ENCODE peak calls at places on chromosomes 11 and 22, in ten cellular contexts. U is neural crest cell; D is endothelial cell; G is GM13977; E is heart left ventricle; Z is cardiac fibroblast; H is transverse colon; R is fibroblast of villous mesenchyme; A is RWPE1; M is CD4-positive, alpha-beta T cell. Y is an unnamed sample.

GRCh38 chr11:91194551-91194950 is 971.7 kb upstream of the CHORDC1 start:
- DNase-seq in U (no peak), D (no peak), G (no peak), E (no peak), Z (no peak), H (no peak), R (no peak), A (no peak), M (no peak), Y (no peak)

GRCh38 chr22:44369241-44369652 is 56.5 kb upstream of the SHISAL1 start:
- DNase-seq in U (no peak), D (peak), G (no peak), E (no peak), Z (no peak), H (no peak), R (no peak), A (no peak), M (no peak), Y (no peak)

GRCh38 chr11:18106688-18107087 is 806 bp upstream of the SAAL1 start:
- DNase-seq in U (no peak), D (no peak), G (no peak), E (no peak), Z (peak), H (no peak), R (peak), A (peak), M (no peak), Y (no peak)

GRCh38 chr22:30328466-30329049 is 1.8 kb upstream of the TBC1D10A start:
- DNase-seq in U (no peak), D (no peak), G (no peak), E (no peak), Z (no peak), H (no peak), R (peak), A (no peak), M (no peak), Y (no peak)

GRCh38 chr11:12201016-12201985 is 90.9 kb downstream of the MICAL2 start:
- DNase-seq in U (no peak), D (peak), G (no peak), E (peak), Z (peak), H (no peak), R (peak), A (no peak), M (no peak), Y (no peak)

GRCh38 chr22:18056161-18056666 is 21.6 kb upstream of the PEX26 start:
- DNase-seq in U (no peak), D (no peak), G (peak), E (no peak), Z (peak), H (peak), R (peak), A (no peak), M (no peak), Y (no peak)

GRCh38 chr22:27801616-27802388 is at the start of gene MN1:
- DNase-seq in U (peak), D (peak), G (peak), E (peak), Z (peak), H (peak), R (peak), A (peak), M (peak), Y (no peak)

GRCh38 chr22:41856484-41856883 is 23.6 kb downstream of the SREBF2 start:
- DNase-seq in U (no peak), D (no peak), G (no peak), E (no peak), Z (no peak), H (peak), R (no peak), A (no peak), M (no peak), Y (no peak)

GRCh38 chr11:75567971-75568370 is 5.9 kb downstream of the SERPINH1 start:
- DNase-seq in U (no peak), D (no peak), G (no peak), E (no peak), Z (no peak), H (no peak), R (no peak), A (no peak), M (no peak), Y (no peak)

GRCh38 chr11:58905141-58905715 is 34.1 kb upstream of the GLYATL1 start:
- DNase-seq in U (peak), D (peak), G (no peak), E (peak), Z (peak), H (no peak), R (peak), A (no peak), M (no peak), Y (peak)
- TF ChIP-seq CTCF in U (no peak), D (no peak), G (no peak), E (no peak), Z (no peak), H (no peak), R (no peak), A (no peak), M (no peak), Y (no peak)

DNA sequence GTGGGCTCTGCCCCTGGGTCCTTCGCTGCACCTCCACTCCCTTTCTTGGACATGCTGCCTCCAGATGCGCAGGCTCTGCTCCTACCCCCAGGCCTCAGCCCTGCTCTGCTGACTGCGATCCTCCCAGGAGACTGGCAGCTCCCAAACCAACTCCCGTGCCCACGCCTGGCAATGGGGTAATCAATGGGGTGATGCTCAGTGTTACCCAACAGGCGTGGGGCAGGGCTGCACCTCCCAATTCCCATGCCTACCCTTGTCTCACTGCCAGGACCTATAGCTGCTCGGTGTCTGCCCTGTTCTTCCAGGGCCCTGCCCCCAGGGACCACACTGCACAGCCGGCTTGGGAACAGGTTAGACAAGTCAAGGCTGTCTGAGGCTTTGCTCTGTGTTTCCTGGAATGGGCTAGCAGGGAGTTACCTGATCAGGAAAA is at the start of gene ALDH3B2:
- DNase-seq in U (no peak), D (no peak), G (no peak), E (no peak), Z (no peak), H (peak), R (no peak), A (peak), M (no peak), Y (no peak)
- TF ChIP-seq CTCF in U (no peak), D (no peak), G (no peak), E (no peak), Z (no peak), H (no peak), R (no peak), A (no peak), M (no peak), Y (no peak)

DNA sequence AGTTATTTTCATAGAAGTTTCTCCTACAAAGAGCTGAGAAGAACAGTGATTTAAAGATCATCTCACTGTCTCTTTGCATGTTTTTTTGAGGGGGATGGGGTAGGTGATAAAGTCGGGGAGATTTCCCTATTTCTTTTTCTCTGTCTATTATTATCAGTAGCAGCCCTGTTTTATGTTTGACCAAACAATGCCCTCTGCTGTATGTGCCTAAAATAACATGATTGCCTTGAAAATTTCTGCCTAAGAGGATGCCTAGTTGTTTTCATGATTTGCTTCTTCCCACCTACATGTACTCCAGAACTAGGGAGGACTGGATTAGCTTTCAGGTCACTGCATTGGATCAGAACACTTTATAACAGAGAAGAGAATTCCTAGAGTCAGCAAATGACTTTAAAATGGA is 1330.2 kb downstream of the LRRC4C start:
- DNase-seq in U (no peak), D (no peak), G (peak), E (no peak), Z (no peak), H (no peak), R (no peak), A (peak), M (no peak), Y (no peak)
- TF ChIP-seq CTCF in U (peak), D (peak), G (peak), E (no peak), Z (no peak), H (no peak), R (no peak), A (peak), M (no peak), Y (peak)

GRCh38 chr11:124633355-124633754 is 10.7 kb downstream of the TBRG1 start:
- DNase-seq in U (no peak), D (no peak), G (no peak), E (no peak), Z (peak), H (no peak), R (no peak), A (peak), M (no peak), Y (no peak)
- TF ChIP-seq CTCF in U (peak), D (peak), G (peak), E (no peak), Z (peak), H (no peak), R (peak), A (peak), M (no peak), Y (peak)